ENCODE peak calls at places on chromosomes 16 and 17, in eight cellular contexts. Q is AG20443; V is T-helper 2 cell; P is GM20000; H is frontal cortex; C is stimulated activated CD4-positive, alpha-beta T cell treated with anti-CD3 and anti-CD28 coated beads, Interleukin-4, amount 100 ng/mL, for 24 hours; W is anterior cingulate cortex; B is T-helper 17 cell. S is an unnamed sample.

GRCh38 chr16:26005336-26005735 is 313.6 kb downstream of the HS3ST4 start:
- DNase-seq in Q (no peak), W (no peak), C (no peak), H (no peak), B (no peak), V (no peak), P (no peak), S (no peak)

GRCh38 chr16:66382966-66383299 is 16.4 kb downstream of the CDH5 start:
- DNase-seq in V (no peak), C (no peak), H (no peak), P (no peak), W (no peak), B (no peak), Q (peak), S (no peak)

GRCh38 chr16:15644306-15644961 is 1.5 kb upstream of the MARF1 start:
- DNase-seq in Q (peak), H (no peak), C (no peak), B (no peak), V (no peak), W (no peak), P (no peak), S (no peak)

GRCh38 chr17:3535253-3535995 is 22.2 kb downstream of the TRPV3 start:
- DNase-seq in P (peak), C (peak), H (peak), B (peak), W (peak), Q (peak), V (peak), S (peak)

GRCh38 chr17:80105762-80106161 is 4.4 kb downstream of the GAA start:
- DNase-seq in V (no peak), P (no peak), C (no peak), B (no peak), W (peak), Q (peak), H (no peak), S (peak)

GRCh38 chr16:71885261-71885650 is 1.3 kb upstream of the ZNF821 start:
- DNase-seq in V (no peak), W (no peak), H (no peak), B (no peak), C (no peak), P (no peak), Q (no peak), S (no peak)

GRCh38 chr17:9195961-9196668 is 174.8 kb downstream of the NTN1 start:
- DNase-seq in P (no peak), Q (no peak), V (no peak), B (no peak), W (no peak), C (no peak), H (no peak), S (peak)

GRCh38 chr17:66200685-66201092 is 8.8 kb upstream of the CEP112 start:
- DNase-seq in W (no peak), B (peak), C (peak), Q (peak), P (no peak), H (peak), V (peak), S (peak)

GRCh38 chr17:38602453-38602852 is 3.3 kb downstream of the SRCIN1 start:
- DNase-seq in V (no peak), H (no peak), W (no peak), B (no peak), P (no peak), C (no peak), Q (peak), S (peak)

GRCh38 chr16:19687279-19687678 is 30.7 kb downstream of the KNOP1 start:
- DNase-seq in B (no peak), C (no peak), V (no peak), H (no peak), Q (no peak), P (no peak), W (no peak), S (no peak)